ENCODE peak calls at places on chromosomes 16 and 17, in nine cellular contexts. I is pancreas, G is fibroblast of mammary gland, C is AG10803, J is spleen, Y is dorsolateral prefrontal cortex, A is stomach, H is cardiac fibroblast, R is fibroblast of the aortic adventitia. O is an unnamed sample.

GRCh38 chr16:12515346-12515745 is 288.3 kb downstream of the CPPED1 start:
- DNase-seq in I (no peak), G (no peak), C (no peak), J (no peak), Y (peak), A (no peak), H (no peak), R (no peak), O (no peak)

GRCh38 chr17:79848370-79848766 is 9.1 kb upstream of the CBX4 start:
- DNase-seq in I (no peak), G (no peak), C (no peak), J (no peak), Y (no peak), A (no peak), H (no peak), R (no peak), O (no peak)

GRCh38 chr17:2899911-2900310 is 103.7 kb downstream of the RAP1GAP2 start:
- DNase-seq in I (peak), G (peak), C (no peak), J (no peak), Y (no peak), A (peak), H (no peak), R (no peak), O (no peak)

GRCh38 chr17:43609613-43610385 is 51.9 kb downstream of the MEOX1 start:
- DNase-seq in I (no peak), G (peak), C (no peak), J (no peak), Y (no peak), A (no peak), H (peak), R (no peak), O (no peak)

GRCh38 chr17:6456914-6457687 is 12.8 kb downstream of the PIMREG start:
- DNase-seq in I (no peak), G (peak), C (peak), J (peak), Y (peak), A (peak), H (peak), R (peak), O (peak)

GRCh38 chr17:10226930-10227695 is 28.7 kb upstream of the GAS7 start:
- DNase-seq in I (peak), G (peak), C (no peak), J (peak), Y (peak), A (peak), H (peak), R (peak), O (no peak)

GRCh38 chr16:31876955-31877828 is 3.6 kb downstream of the ZNF267 start:
- DNase-seq in I (no peak), G (peak), C (peak), J (no peak), Y (no peak), A (no peak), H (peak), R (peak), O (peak)

GRCh38 chr17:41687828-41688640 is 651 bp upstream of the EIF1 start:
- DNase-seq in I (peak), G (no peak), C (no peak), J (peak), Y (no peak), A (peak), H (peak), R (peak), O (peak)

GRCh38 chr16:35689764-35690163 is 2230.4 kb downstream of the TP53TG3F start:
- DNase-seq in I (no peak), G (no peak), C (no peak), J (no peak), Y (no peak), A (no peak), H (no peak), R (no peak), O (no peak)

GRCh38 chr16:1193143-1193824 is 31.8 kb downstream of the TPSG1 start:
- DNase-seq in I (no peak), G (no peak), C (no peak), J (no peak), Y (no peak), A (no peak), H (no peak), R (no peak), O (no peak)

GRCh38 chr17:8468109-8468508 is 32.4 kb downstream of the NDEL1 start:
- DNase-seq in I (no peak), G (no peak), C (no peak), J (no peak), Y (no peak), A (no peak), H (no peak), R (no peak), O (no peak)

GRCh38 chr16:27334874-27335273 is 21.1 kb downstream of the IL4R start:
- DNase-seq in I (no peak), G (peak), C (no peak), J (no peak), Y (no peak), A (no peak), H (no peak), R (no peak), O (no peak)

GRCh38 chr17:51322390-51323029 is 62.2 kb downstream of the UTP18 start:
- DNase-seq in I (no peak), G (peak), C (peak), J (no peak), Y (no peak), A (no peak), H (peak), R (peak), O (peak)

GRCh38 chr16:59683709-59684108 is 949.6 kb upstream of the GOT2 start:
- DNase-seq in I (no peak), G (peak), C (no peak), J (no peak), Y (no peak), A (no peak), H (no peak), R (no peak), O (peak)

GRCh38 chr16:11581677-11582076 is 5.0 kb downstream of the LITAF start:
- DNase-seq in I (no peak), G (no peak), C (no peak), J (no peak), Y (no peak), A (no peak), H (no peak), R (no peak), O (no peak)

GRCh38 chr16:4231367-4231766 is 10.5 kb downstream of the SRL start:
- DNase-seq in I (no peak), G (no peak), C (no peak), J (no peak), Y (no peak), A (no peak), H (no peak), R (no peak), O (no peak)

GRCh38 chr17:43702636-43703035 is 40.9 kb upstream of the MEOX1 start:
- DNase-seq in I (no peak), G (peak), C (no peak), J (no peak), Y (no peak), A (no peak), H (no peak), R (no peak), O (no peak)

GRCh38 chr16:81467072-81467471 is 22.5 kb downstream of the CMIP start:
- DNase-seq in I (no peak), G (no peak), C (no peak), J (peak), Y (no peak), A (no peak), H (no peak), R (no peak), O (no peak)

GRCh38 chr17:79951361-79952264 is 84.1 kb downstream of the TBC1D16 start:
- DNase-seq in I (peak), G (peak), C (peak), J (no peak), Y (peak), A (peak), H (peak), R (peak), O (no peak)

GRCh38 chr16:55949518-55949917 is 74.3 kb upstream of the CES5A start:
- DNase-seq in I (no peak), G (peak), C (peak), J (no peak), Y (no peak), A (no peak), H (no peak), R (peak), O (peak)

GRCh38 chr17:75614556-75615270 is 18.5 kb upstream of the SMIM5 start:
- DNase-seq in I (no peak), G (no peak), C (no peak), J (no peak), Y (no peak), A (no peak), H (no peak), R (no peak), O (no peak)
- TF ChIP-seq CTCF in I (no peak), G (no peak), C (no peak), J (no peak), Y (no peak), A (no peak), H (no peak), R (no peak), O (no peak)

DNA sequence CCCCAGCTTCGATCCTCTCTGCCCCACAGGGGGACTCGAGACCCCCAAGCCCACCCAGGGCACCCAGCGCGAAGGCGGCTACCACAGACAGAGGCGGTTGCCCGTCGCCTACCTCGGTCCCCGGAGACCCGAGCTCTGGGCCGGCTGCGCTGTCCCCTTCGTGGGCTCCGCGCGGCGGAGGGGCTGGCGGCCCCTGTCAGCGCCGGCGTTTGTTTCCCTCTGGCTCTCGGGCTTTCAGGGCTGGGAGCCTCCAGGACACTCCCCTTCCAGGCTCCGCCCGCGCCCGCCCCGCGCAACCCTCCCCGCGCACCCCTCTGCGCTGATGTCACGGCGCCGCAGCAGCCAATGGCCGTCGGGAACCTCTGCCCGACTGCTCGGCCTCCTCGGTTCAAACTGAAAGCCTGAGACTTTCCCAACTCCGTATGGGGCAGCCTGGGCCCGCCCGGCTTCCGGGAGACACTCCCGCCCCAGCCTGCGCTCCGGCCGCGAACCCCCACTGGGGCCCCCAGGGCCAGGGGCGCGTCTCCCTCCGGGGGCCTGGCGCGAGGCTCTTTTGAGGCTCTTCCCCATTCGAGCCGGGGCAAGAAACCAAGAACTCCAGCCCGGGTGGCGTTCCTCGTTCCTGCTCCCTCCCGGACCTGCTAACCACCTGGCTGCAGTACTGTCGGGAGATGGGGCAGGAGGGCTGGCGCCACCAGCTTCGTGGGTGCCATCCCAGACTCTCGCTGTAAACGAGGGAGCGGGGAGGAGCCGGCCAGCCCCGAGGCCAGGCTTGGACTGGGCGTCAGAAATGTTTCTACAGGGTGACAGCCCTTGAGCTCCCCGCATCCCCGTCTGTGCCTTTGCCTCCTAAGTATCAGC is at the start of gene CDC42EP4:
- DNase-seq in I (peak), G (peak), C (peak), J (peak), Y (peak), A (peak), H (peak), R (peak), O (peak)
- H3K4me3 ChIP-seq in I (peak), G (peak), C (peak), J (peak), Y (peak), A (peak), H (peak), R (peak), O (peak)

GRCh38 chr17:82861393-82861775 is 21.6 kb upstream of the ZNF750 start:
- DNase-seq in I (no peak), G (no peak), C (no peak), J (peak), Y (no peak), A (no peak), H (no peak), R (no peak), O (no peak)
- TF ChIP-seq CTCF in I (no peak), G (no peak), C (no peak), J (no peak), Y (no peak), A (no peak), H (no peak), R (no peak), O (no peak)

GRCh38 chr16:89484923-89485679 is 5.3 kb downstream of the ANKRD11 start:
- DNase-seq in I (no peak), G (no peak), C (no peak), J (no peak), Y (no peak), A (no peak), H (no peak), R (no peak), O (no peak)
- H3K4me3 ChIP-seq in I (no peak), G (no peak), C (no peak), J (no peak), Y (no peak), A (no peak), H (no peak), R (no peak), O (no peak)

DNA sequence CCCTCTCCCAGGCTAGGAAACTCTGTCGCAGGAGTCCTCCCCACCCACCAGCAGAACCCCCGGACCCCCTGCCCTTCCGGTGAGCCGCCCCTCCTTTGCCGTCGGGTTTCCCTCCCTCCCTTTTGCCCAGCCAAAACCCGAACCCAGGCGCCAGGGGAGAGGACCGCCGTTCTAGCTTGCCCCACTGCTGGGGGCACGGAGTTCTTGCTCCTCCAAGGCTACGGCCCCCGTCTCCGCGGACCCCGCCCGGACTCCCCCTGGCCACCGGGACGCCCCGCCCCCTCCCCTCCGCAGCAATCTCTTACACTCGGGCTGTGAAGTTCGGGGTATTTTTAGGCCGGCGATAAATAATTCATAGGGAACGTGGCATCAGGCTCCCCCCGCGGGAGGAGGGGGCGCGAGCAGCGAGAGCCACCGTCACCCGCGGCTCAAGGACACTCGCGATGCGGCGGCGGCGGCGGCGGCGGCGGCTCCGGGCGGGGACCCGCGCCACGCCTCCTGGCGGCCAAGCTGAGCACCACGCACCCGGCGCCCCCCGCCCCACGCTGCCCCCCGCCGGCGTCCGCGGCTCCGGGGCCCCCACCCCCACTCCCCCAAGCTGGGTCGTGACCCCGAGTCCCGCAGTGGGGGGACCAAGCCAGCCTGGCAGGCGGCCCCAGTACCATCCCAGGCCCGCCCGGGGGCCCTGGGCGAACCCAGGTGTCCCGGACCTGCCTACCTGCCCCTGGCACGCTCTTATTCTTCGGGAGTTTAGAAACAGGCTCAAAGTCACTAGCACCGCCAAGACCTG is at the start of gene GRIN2C:
- DNase-seq in I (no peak), G (no peak), C (no peak), J (no peak), Y (no peak), A (no peak), H (no peak), R (no peak), O (no peak)
- TF ChIP-seq CTCF in I (no peak), G (no peak), C (no peak), J (no peak), Y (peak), A (no peak), H (no peak), R (no peak), O (no peak)

DNA sequence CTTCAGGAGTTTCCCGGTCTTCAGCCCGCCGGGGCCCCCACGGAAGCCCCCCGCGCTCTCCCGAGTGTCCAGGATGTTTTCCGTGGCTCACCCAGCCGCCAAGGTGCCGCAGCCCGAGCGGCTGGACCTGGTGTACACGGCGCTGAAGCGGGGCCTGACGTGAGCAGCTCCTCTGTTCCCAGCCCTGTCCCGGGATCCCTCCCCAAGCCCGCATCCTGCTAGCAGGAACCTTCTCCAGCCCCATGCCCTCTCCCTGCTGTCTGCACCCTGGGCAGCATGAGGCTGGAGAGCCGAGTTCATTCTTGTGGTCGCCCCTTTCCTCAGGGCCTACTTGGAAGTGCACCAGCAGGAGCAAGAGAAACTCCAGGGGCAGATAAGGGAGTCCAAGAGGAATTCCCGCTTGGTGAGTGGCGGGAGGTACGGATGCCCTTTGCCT is 10.1 kb downstream of the RIPOR1 start:
- DNase-seq in I (no peak), G (no peak), C (peak), J (no peak), Y (no peak), A (peak), H (peak), R (peak), O (no peak)
- H3K4me3 ChIP-seq in I (no peak), G (peak), C (peak), J (peak), Y (peak), A (peak), H (peak), R (peak), O (peak)

DNA sequence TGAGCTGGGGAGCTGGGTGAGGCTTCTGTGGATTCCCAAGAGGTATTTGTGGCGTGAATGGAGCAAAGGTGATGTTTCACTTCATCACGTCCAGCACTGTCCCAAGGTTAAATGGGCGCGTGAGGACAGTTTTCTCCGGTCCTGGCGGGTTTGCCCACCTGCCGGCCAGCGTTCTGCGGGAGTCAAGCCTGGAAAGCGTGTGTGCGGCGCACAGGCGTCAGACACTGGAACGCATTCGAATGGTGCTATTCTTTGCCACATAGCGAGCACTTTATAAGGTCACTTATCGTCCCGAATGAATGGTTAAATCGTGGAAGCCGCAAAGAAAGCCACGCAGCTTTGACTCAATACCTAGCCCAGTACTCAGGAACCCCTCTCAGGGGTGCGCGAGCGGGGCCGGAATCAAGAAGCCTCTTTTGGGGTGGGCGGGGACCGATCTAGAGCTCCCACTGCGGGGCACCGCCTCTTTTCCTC is 446 bp upstream of the PSMD11 start:
- DNase-seq in I (no peak), G (peak), C (no peak), J (no peak), Y (no peak), A (no peak), H (no peak), R (no peak), O (no peak)
- TF ChIP-seq CTCF in I (no peak), G (no peak), C (no peak), J (no peak), Y (no peak), A (no peak), H (no peak), R (no peak), O (no peak)

DNA sequence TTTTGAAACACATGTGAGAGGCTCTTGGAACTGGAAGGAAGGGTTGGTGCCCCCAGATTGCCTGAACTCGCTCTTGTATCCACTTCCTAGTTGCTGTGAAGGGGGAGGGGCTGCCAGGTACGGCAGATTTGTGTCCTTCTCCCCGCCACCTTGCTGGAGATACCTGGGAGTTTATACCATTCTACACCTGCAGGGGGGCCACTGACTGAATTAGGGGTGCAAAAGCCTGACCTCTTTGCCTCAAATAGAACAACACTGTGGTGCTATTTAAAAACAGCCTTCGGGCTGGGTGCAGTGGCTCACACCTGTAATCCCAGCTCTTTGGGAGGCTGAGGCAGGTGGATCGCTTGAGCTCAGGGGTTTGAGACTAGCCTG is 35.1 kb upstream of the IL34 start:
- DNase-seq in I (no peak), G (no peak), C (no peak), J (peak), Y (no peak), A (no peak), H (no peak), R (no peak), O (no peak)
- H3K4me3 ChIP-seq in I (no peak), G (no peak), C (no peak), J (no peak), Y (no peak), A (no peak), H (no peak), R (no peak), O (no peak)

DNA sequence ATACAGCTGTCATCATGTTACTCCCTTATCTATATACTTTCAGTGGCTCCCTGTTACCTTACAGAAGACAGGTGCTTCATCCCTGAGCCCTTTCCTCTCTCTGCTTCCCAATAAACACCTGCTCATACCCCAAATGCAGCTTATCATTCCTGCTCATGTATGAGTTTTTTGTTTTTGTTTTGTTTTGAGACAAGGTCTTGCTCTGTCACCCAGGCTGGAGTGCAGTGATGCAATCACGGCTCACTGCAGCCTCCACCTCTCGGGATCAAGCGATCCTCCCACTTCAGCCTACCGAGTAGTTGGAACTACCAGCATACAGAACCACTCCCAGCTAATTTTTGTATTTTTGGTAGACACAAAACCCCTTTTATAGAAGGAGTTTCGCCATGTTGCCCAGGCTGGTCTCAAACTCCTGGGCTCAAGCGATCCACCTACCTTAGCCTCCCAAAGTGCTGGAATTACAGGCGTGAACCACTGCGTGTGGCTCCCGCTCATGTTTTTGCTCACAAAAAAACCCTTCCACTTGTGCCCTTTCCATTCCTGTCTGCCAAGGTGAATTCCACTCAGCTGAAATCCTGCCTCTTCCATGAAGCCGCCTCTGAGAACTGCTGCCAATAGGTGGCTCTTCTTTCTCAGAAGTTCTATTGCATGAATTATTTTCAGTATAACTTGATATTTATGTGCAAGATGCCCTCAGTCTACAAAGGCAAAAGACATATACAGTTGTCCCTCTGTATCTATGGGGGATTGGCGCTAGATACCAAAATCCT is 7.9 kb upstream of the RNF157 start:
- DNase-seq in I (no peak), G (no peak), C (no peak), J (no peak), Y (no peak), A (peak), H (no peak), R (peak), O (peak)
- TF ChIP-seq CTCF in I (no peak), G (peak), C (no peak), J (no peak), Y (no peak), A (no peak), H (peak), R (peak), O (peak)

GRCh38 chr16:78743556-78743955 is 644.1 kb downstream of the WWOX start:
- DNase-seq in I (no peak), G (no peak), C (no peak), J (no peak), Y (no peak), A (no peak), H (no peak), R (no peak), O (no peak)
- H3K4me3 ChIP-seq in I (no peak), G (no peak), C (no peak), J (no peak), Y (no peak), A (no peak), H (no peak), R (no peak), O (no peak)